ENCODE peak calls at places on chromosome 22, in five cellular contexts. Y, Q, G, L and O are unnamed samples.

GRCh38 chr22:37985751-37986281 is 1.5 kb upstream of the SOX10 start:
- DNase-seq in G (no peak), L (no peak), Y (no peak), Q (no peak), O (no peak)

GRCh38 chr22:28822930-28823481 is 22.6 kb upstream of the XBP1 start:
- DNase-seq in L (no peak), Q (no peak), Y (no peak), G (peak), O (no peak)

GRCh38 chr22:46240917-46241316 is 9.2 kb downstream of the CDPF1 start:
- DNase-seq in G (no peak), L (no peak), Q (no peak), Y (no peak), O (no peak)

GRCh38 chr22:17137226-17137625 is 16.1 kb upstream of the TMEM121B start:
- DNase-seq in L (no peak), G (no peak), Y (peak), Q (no peak), O (no peak)

GRCh38 chr22:49394116-49394785 is 433.4 kb downstream of the BRD1 start:
- DNase-seq in L (no peak), Y (no peak), Q (no peak), G (no peak), O (no peak)

GRCh38 chr22:19597399-19597735 is 73.2 kb upstream of the CLDN5 start:
- DNase-seq in G (no peak), Y (no peak), L (no peak), Q (no peak), O (peak)

GRCh38 chr22:38706101-38706884 is 549 bp downstream of the GTPBP1 start:
- DNase-seq in Q (peak), G (no peak), Y (peak), L (no peak), O (peak)

GRCh38 chr22:39528681-39529486 is 3.7 kb downstream of the RPS19BP1 start:
- DNase-seq in L (peak), Y (peak), G (peak), Q (peak), O (peak)

GRCh38 chr22:28791841-28792490 is 8.4 kb downstream of the XBP1 start:
- DNase-seq in L (no peak), G (no peak), Q (no peak), Y (no peak), O (no peak)

GRCh38 chr22:45318558-45319318 is 9.0 kb downstream of the FAM118A start:
- DNase-seq in L (no peak), Y (no peak), G (no peak), Q (peak), O (peak)

GRCh38 chr22:31612891-31613285 is 49.1 kb downstream of the PISD start:
- DNase-seq in G (no peak), L (no peak), Q (no peak), Y (no peak), O (no peak)

GRCh38 chr22:33699176-33699575 is 221.1 kb downstream of the LARGE1 start:
- DNase-seq in Y (no peak), L (no peak), Q (peak), G (no peak), O (no peak)

GRCh38 chr22:24063986-24064385 is 52.9 kb downstream of the CABIN1 start:
- DNase-seq in Q (no peak), L (no peak), G (no peak), Y (no peak), O (no peak)

GRCh38 chr22:37172266-37173245 is 15.5 kb downstream of the C1QTNF6 start:
- DNase-seq in Y (peak), L (no peak), G (no peak), Q (no peak), O (no peak)

GRCh38 chr22:46040471-46041465 is 63.8 kb upstream of the WNT7B start:
- DNase-seq in G (no peak), L (no peak), Q (no peak), Y (peak), O (no peak)

GRCh38 chr22:24088796-24089195 is 77.7 kb downstream of the CABIN1 start:
- DNase-seq in G (no peak), L (no peak), Q (peak), Y (peak), O (no peak)

GRCh38 chr22:49955581-49956417 is 4.8 kb upstream of the PIM3 start:
- DNase-seq in Q (no peak), L (no peak), Y (no peak), G (no peak), O (no peak)

GRCh38 chr22:37499006-37499707 is 13.0 kb upstream of the MFNG start:
- DNase-seq in Y (no peak), Q (no peak), L (no peak), G (no peak), O (no peak)

GRCh38 chr22:27732391-27732790 is 69.2 kb downstream of the MN1 start:
- DNase-seq in G (no peak), Q (no peak), L (no peak), Y (no peak), O (no peak)

GRCh38 chr22:11627436-11627797 is 3900.6 kb upstream of the OR11H1 start:
- DNase-seq in L (no peak), Y (no peak), G (no peak), Q (peak), O (no peak)

GRCh38 chr22:32591620-32592019 is 117.0 kb downstream of the FBXO7 start:
- DNase-seq in Q (peak), Y (no peak), G (no peak), L (no peak), O (no peak)

GRCh38 chr22:38097557-38098409 is 12.7 kb downstream of the BAIAP2L2 start:
- DNase-seq in Y (no peak), L (no peak), Q (no peak), G (no peak), O (no peak)

GRCh38 chr22:38923463-38924196 is 33.8 kb upstream of the APOBEC3A start:
- DNase-seq in G (peak), L (peak), Y (peak), Q (peak), O (no peak)

GRCh38 chr22:35971418-35972119 is 57.1 kb downstream of the RBFOX2 start:
- DNase-seq in L (no peak), Q (peak), G (no peak), Y (no peak), O (no peak)

GRCh38 chr22:47126344-47126811 is 363.9 kb downstream of the TBC1D22A start:
- DNase-seq in L (no peak), Y (no peak), G (no peak), Q (no peak), O (no peak)

GRCh38 chr22:38733329-38734202 is 22.2 kb downstream of the SUN2 start:
- DNase-seq in G (no peak), L (peak), Q (peak), Y (no peak), O (peak)

GRCh38 chr22:43440103-43440387 is 28.2 kb downstream of the MPPED1 start:
- DNase-seq in G (no peak), Q (no peak), Y (no peak), L (no peak), O (no peak)

GRCh38 chr22:32644252-32645100 is 157.0 kb upstream of the TIMP3 start:
- DNase-seq in L (peak), Q (peak), Y (peak), G (no peak), O (no peak)

GRCh38 chr22:32815059-32815458 is 13.6 kb downstream of the TIMP3 start:
- DNase-seq in L (no peak), Q (no peak), Y (no peak), G (no peak), O (no peak)

GRCh38 chr22:48884786-48885185 is 942.9 kb downstream of the BRD1 start:
- DNase-seq in Y (no peak), G (no peak), Q (no peak), L (no peak), O (no peak)

GRCh38 chr22:32987081-32987631 is 71.0 kb downstream of the SYN3 start:
- DNase-seq in Q (peak), L (no peak), G (no peak), Y (peak), O (no peak)

GRCh38 chr22:28788601-28789000 is 11.8 kb downstream of the XBP1 start:
- DNase-seq in L (no peak), G (no peak), Y (no peak), Q (no peak), O (no peak)

GRCh38 chr22:29351891-29352290 is 36.4 kb upstream of the RASL10A start:
- DNase-seq in L (no peak), G (no peak), Y (no peak), Q (no peak), O (no peak)